ENCODE peak calls at places on chromosomes 12 and 14, in eight cellular contexts. E, L, J, V, I, C, P and U are unnamed samples.

GRCh38 chr14:21107360-21107781 is 6.5 kb downstream of the TMEM253 start:
- DNase-seq in E (no peak), L (no peak), J (no peak), V (no peak), I (peak; percentile 48), C (peak; percentile 81), P (no peak), U (no peak)

GRCh38 chr14:103696466-103697071 is 18.7 kb downstream of the XRCC3 start:
- DNase-seq in E (no peak), L (no peak), J (no peak), V (peak; percentile 69), I (peak; percentile 91), C (peak; percentile 60), P (peak; percentile 11), U (no peak)

GRCh38 chr12:84919271-84919670 is 6.7 kb upstream of the SLC6A15 start:
- DNase-seq in E (no peak), L (no peak), J (no peak), V (peak; percentile 38), I (peak; percentile 43), C (peak; percentile 89), P (no peak), U (no peak)

GRCh38 chr14:102949062-102949800 is 26.8 kb downstream of the AMN start:
- DNase-seq in E (no peak), L (no peak), J (no peak), V (no peak), I (peak; percentile 58), C (no peak), P (no peak), U (no peak)

GRCh38 chr12:54337280-54337842 is 12.4 kb downstream of the COPZ1 start:
- DNase-seq in E (no peak), L (no peak), J (peak; percentile 61), V (no peak), I (no peak), C (no peak), P (no peak), U (no peak)

GRCh38 chr12:128026696-128027574 is 240.0 kb upstream of the TMEM132C start:
- DNase-seq in E (no peak), L (peak; percentile 29), J (no peak), V (no peak), I (no peak), C (no peak), P (no peak), U (no peak)

GRCh38 chr14:103687712-103688111 is 27.5 kb downstream of the XRCC3 start:
- DNase-seq in E (no peak), L (no peak), J (no peak), V (no peak), I (no peak), C (no peak), P (no peak), U (no peak)

GRCh38 chr12:868722-869121 is 80.8 kb downstream of the RAD52 start:
- DNase-seq in E (no peak), L (no peak), J (no peak), V (no peak), I (no peak), C (no peak), P (no peak), U (no peak)

GRCh38 chr12:21975293-21975692 is 34.1 kb upstream of the ABCC9 start:
- DNase-seq in E (no peak), L (no peak), J (peak; percentile 62), V (no peak), I (no peak), C (no peak), P (no peak), U (no peak)

GRCh38 chr12:21972055-21972454 is 30.8 kb upstream of the ABCC9 start:
- DNase-seq in E (no peak), L (no peak), J (no peak), V (no peak), I (peak; percentile 34), C (no peak), P (no peak), U (no peak)

DNA sequence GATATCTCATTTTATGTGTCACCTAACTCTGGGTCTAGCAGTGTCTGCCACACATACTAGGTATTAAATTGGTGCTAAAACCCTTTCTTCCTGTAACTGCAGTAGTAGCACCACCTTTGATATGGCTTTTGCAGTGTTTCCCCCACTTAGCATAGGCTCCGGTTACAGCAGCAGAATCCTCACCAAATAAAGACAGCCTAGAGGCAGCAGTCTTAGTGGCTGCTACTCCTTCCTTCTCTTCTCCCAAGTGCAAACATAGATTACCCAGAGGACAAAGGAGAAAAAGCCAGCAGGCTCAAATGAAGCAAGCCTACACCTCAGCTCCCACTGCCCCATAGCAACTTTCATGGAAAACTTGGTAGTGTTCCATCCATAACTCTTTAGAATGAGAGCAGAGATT is 30.1 kb upstream of the ABCC9 start:
- DNase-seq in E (no peak), L (no peak), J (peak; percentile 37), V (no peak), I (no peak), C (no peak), P (no peak), U (no peak)
- TF ChIP-seq CTCF in E (no peak), L (no peak), J (no peak), V (no peak), I (no peak), C (no peak), P (no peak), U (no peak)

GRCh38 chr12:132360906-132361777 is 31.8 kb upstream of the GALNT9 start:
- DNase-seq in E (no peak), L (no peak), J (no peak), V (no peak), I (no peak), C (no peak), P (no peak), U (no peak)
- H3K4me3 ChIP-seq in E (no peak overlapping the region), L (no peak overlapping the region), J (no peak overlapping the region), V (no peak overlapping the region), I (no peak overlapping the region), C (no peak overlapping the region), P (no peak overlapping the region), U (no peak overlapping the region)

GRCh38 chr12:46207644-46208043 is 61.2 kb downstream of the SLC38A1 start:
- DNase-seq in E (no peak), L (no peak), J (no peak), V (no peak), I (no peak), C (no peak), P (no peak), U (no peak)
- TF ChIP-seq CTCF in E (no peak), L (no peak), J (no peak), V (no peak), I (no peak), C (no peak), P (no peak), U (no peak)

DNA sequence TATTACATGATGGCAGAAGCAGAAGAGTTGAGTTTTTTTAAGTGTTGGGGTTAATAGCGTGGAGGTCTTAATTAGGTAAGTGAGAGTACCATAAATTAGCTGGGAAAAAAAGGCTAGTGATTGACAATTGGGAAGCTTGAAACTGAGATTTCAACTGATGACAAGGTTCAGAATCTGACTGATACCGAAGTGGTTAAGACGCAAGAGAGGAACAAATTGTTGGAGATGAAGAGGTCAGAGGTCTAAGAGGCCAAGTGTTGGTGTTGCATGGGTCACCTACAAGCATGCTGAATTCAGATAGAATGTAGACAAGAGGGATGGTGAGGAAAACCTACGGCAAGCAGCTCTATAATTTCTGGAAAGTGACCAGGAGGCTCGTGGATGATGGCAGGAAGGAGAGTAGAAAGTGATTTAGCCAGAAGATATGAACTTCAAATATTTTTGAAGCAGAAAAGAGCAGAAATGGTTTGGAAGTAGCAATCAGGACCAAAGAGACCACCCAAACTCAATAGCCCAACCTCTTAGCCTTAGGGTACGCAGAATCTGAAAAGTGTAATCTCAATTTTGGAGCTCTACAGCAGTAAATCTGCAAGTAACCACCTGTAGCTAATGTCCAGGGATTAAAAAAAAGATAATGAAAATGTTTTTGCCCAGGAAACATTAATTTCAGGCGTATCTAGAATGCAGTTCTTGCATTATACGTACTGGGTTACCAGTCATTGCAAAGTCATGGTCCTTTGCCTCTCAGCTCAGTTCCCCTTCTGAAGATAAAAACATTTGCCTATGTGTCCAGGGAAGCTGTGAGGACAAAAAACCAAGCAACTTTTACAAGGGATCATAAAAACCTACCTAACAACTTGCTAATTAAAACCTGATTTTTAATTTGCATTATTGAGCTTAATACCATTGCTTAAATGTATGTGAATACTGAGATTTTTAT is 1.7 kb upstream of the TMPO start:
- DNase-seq in E (no peak), L (no peak), J (no peak), V (no peak), I (no peak), C (no peak), P (no peak), U (peak; percentile 51)
- H3K4me3 ChIP-seq in E (peak overlapping the region; percentile 16), L (peak overlapping the region; percentile 95), J (peak overlapping the region; percentile 65), V (no peak overlapping the region), I (no peak overlapping the region), C (no peak overlapping the region), P (no peak overlapping the region), U (peak overlapping the region; percentile 99)

DNA sequence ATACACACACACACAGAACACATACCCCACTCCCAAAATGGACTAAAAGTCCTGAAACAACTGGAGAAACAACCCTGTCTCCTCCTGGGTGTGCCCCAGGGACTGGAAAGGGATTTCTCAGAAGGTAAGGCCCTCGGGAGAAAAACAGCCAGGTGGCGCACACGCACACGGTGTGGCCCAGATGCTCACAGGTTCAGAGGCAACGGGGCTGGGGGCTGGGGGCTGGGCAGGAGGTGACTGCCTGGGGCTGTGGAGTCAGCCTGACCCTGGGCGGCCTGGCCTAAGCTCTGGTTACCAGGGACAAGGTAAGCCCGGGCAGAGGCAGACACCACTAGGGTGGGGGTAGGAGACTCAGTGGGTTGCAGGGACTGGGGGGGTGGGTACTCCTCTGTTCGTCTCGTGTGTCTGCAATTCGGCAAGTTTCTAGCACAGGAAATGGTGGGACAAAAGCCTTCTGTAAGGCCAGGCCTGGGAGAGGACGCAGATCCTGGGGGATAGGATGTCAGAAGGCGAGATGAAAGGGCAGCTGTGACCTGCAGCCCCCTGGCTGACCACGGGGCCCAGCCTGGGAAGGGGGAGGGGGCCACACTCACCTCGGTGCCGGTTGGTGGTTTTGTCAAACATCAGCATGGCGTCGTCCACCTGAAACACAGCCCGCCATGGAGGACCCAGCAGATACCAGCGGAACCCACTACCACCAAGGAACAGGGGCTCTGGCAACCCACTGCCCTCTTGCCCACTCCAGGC is 10.4 kb downstream of the MSI1 start:
- DNase-seq in E (no peak), L (no peak), J (no peak), V (no peak), I (no peak), C (no peak), P (no peak), U (no peak)
- TF ChIP-seq CTCF in E (peak; percentile 43), L (no peak), J (no peak), V (no peak), I (no peak), C (no peak), P (no peak), U (no peak)

GRCh38 chr12:92108651-92109050 is 37.0 kb downstream of the BTG1 start:
- DNase-seq in E (no peak), L (peak; percentile 10), J (peak; percentile 47), V (peak; percentile 56), I (peak; percentile 78), C (peak; percentile 62), P (peak; percentile 11), U (no peak)
- H3K4me3 ChIP-seq in E (no peak overlapping the region), L (no peak overlapping the region), J (no peak overlapping the region), V (no peak overlapping the region), I (no peak overlapping the region), C (no peak overlapping the region), P (no peak overlapping the region), U (no peak overlapping the region)

DNA sequence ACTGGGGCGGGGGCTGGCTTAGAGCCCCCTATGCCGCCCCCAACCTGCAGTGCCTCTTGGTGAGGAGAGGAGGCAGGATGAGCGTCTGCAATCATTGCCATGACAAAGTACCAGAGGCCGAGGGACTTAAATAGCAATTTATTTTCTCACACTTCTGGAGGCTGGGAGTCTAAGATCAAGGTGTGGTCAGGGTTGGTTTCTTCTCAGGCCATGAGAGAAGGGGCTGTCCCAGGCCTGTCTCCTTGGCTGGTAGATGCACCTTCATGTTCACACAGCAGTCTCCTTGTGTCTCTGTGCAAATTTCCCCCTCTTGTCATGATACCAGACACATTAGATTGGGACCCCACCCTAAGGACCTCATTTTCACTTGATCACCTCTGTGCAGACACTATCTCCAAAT is 201.3 kb downstream of the CHST11 start:
- DNase-seq in E (no peak), L (no peak), J (no peak), V (no peak), I (no peak), C (no peak), P (no peak), U (peak; percentile 52)
- TF ChIP-seq CTCF in E (no peak), L (no peak), J (no peak), V (no peak), I (no peak), C (no peak), P (no peak), U (no peak)